ENCODE peak calls at places on chromosome 13, in nine cellular contexts. F is NCI-H774, T is cardiac muscle cell, A is kidney epithelial cell, V is H9, G is Kasumi-1, Z is endothelial cell, D is GM03348, P is cortex of kidney. O is an unnamed sample.

GRCh38 chr13:65595881-65596280 is 1634.3 kb downstream of the PCDH9 start:
- DNase-seq in F (no peak), T (no peak), A (no peak), V (no peak), G (no peak), Z (no peak), D (peak; percentile 4), P (no peak), O (no peak)

GRCh38 chr13:76982051-76982450 is 9.8 kb upstream of the CLN5 start:
- DNase-seq in F (no peak), T (no peak), A (no peak), V (no peak), G (no peak), Z (no peak), D (no peak), P (no peak), O (no peak)

GRCh38 chr13:113849981-113850721 is 13.7 kb downstream of the GAS6 start:
- DNase-seq in F (no peak), T (no peak), A (no peak), V (no peak), G (no peak), Z (no peak), D (no peak), P (no peak), O (no peak)

GRCh38 chr13:106963151-106963550 is 395.2 kb upstream of the ARGLU1 start:
- DNase-seq in F (no peak), T (no peak), A (no peak), V (no peak), G (no peak), Z (no peak), D (no peak), P (no peak), O (no peak)

GRCh38 chr13:22455036-22455435 is 725.7 kb upstream of the SGCG start:
- DNase-seq in F (peak; percentile 0), T (no peak), A (no peak), V (no peak), G (no peak), Z (no peak), D (no peak), P (no peak), O (no peak)

GRCh38 chr13:37701306-37701705 is 102.7 kb upstream of the POSTN start:
- DNase-seq in F (no peak), T (no peak), A (no peak), V (no peak), G (peak; percentile 19), Z (no peak), D (peak; percentile 36), P (no peak), O (no peak)

GRCh38 chr13:26743971-26744370 is 16.6 kb downstream of the GPR12 start:
- DNase-seq in F (no peak), T (no peak), A (no peak), V (no peak), G (no peak), Z (no peak), D (no peak), P (no peak), O (no peak)

GRCh38 chr13:114019367-114019766 is 45.5 kb upstream of the C13orf46 start:
- DNase-seq in F (no peak), T (no peak), A (no peak), V (peak; percentile 69), G (no peak), Z (peak; percentile 35), D (peak; percentile 51), P (no peak), O (no peak)

GRCh38 chr13:34155931-34156607 is 338.1 kb downstream of the RFC3 start:
- DNase-seq in F (no peak), T (no peak), A (peak; percentile 35), V (no peak), G (no peak), Z (no peak), D (peak; percentile 14), P (no peak), O (no peak)

GRCh38 chr13:111064661-111065060 is 50.4 kb upstream of the ARHGEF7 start:
- DNase-seq in F (no peak), T (no peak), A (no peak), V (no peak), G (no peak), Z (no peak), D (no peak), P (no peak), O (no peak)

GRCh38 chr13:49082653-49083536 is 107.2 kb downstream of the FNDC3A start:
- DNase-seq in F (no peak), T (no peak), A (no peak), V (no peak), G (no peak), Z (no peak), D (peak; percentile 54), P (no peak), O (no peak)

GRCh38 chr13:95160112-95160906 is 140.9 kb downstream of the ABCC4 start:
- DNase-seq in F (no peak), T (peak; percentile 5), A (no peak), V (no peak), G (no peak), Z (no peak), D (no peak), P (no peak), O (no peak)

GRCh38 chr13:72932250-72932649 is 126.6 kb upstream of the KLF5 start:
- DNase-seq in F (no peak), T (no peak), A (no peak), V (no peak), G (no peak), Z (no peak), D (no peak), P (no peak), O (no peak)

GRCh38 chr13:52161193-52161646 is 1.8 kb upstream of the NEK3 start:
- DNase-seq in F (no peak), T (no peak), A (no peak), V (no peak), G (no peak), Z (no peak), D (no peak), P (no peak), O (no peak)

GRCh38 chr13:48853381-48854102 is 122.2 kb upstream of the FNDC3A start:
- DNase-seq in F (no peak), T (no peak), A (peak; percentile 51), V (no peak), G (no peak), Z (no peak), D (no peak), P (no peak), O (no peak)

GRCh38 chr13:37652596-37652995 is 54.0 kb upstream of the POSTN start:
- DNase-seq in F (no peak), T (no peak), A (no peak), V (no peak), G (no peak), Z (no peak), D (no peak), P (no peak), O (no peak)

GRCh38 chr13:51502206-51502651 is 49.4 kb upstream of the INTS6 start:
- DNase-seq in F (no peak), T (no peak), A (no peak), V (no peak), G (no peak), Z (no peak), D (peak; percentile 7), P (no peak), O (no peak)

GRCh38 chr13:87954116-87954515 is 282.9 kb downstream of the SLITRK5 start:
- DNase-seq in F (no peak), T (no peak), A (no peak), V (no peak), G (no peak), Z (no peak), D (no peak), P (no peak), O (no peak)

GRCh38 chr13:62512194-62513141 is 1096.8 kb upstream of the PCDH20 start:
- DNase-seq in F (no peak), T (peak; percentile 61), A (no peak), V (peak; percentile 73), G (peak; percentile 54), Z (peak; percentile 46), D (peak; percentile 26), P (no peak), O (peak; percentile 62)

GRCh38 chr13:29577135-29578051 is 18.1 kb downstream of the SLC7A1 start:
- DNase-seq in F (no peak), T (no peak), A (no peak), V (no peak), G (no peak), Z (no peak), D (no peak), P (no peak), O (no peak)

GRCh38 chr13:105121221-105121620 is 1414.2 kb downstream of the EFNB2 start:
- DNase-seq in F (no peak), T (no peak), A (no peak), V (no peak), G (no peak), Z (no peak), D (no peak), P (no peak), O (no peak)

GRCh38 chr13:72652681-72653080 is 74.7 kb downstream of the MZT1 start:
- DNase-seq in F (no peak), T (no peak), A (no peak), V (no peak), G (no peak), Z (no peak), D (no peak), P (no peak), O (no peak)

GRCh38 chr13:98664924-98665637 is 87.4 kb downstream of the SLC15A1 start:
- DNase-seq in F (no peak), T (no peak), A (no peak), V (no peak), G (no peak), Z (no peak), D (no peak), P (no peak), O (no peak)

GRCh38 chr13:50494110-50494509 is 349.4 kb downstream of the DLEU7 start:
- DNase-seq in F (no peak), T (no peak), A (no peak), V (no peak), G (no peak), Z (no peak), D (no peak), P (no peak), O (no peak)

GRCh38 chr13:96091164-96091931 is 1.4 kb downstream of the HS6ST3 start:
- DNase-seq in F (no peak), T (peak; percentile 17), A (no peak), V (peak; percentile 64), G (no peak), Z (peak; percentile 26), D (peak; percentile 10), P (no peak), O (peak; percentile 45)

GRCh38 chr13:95536629-95537241 is 15.8 kb upstream of the CLDN10 start:
- DNase-seq in F (peak; percentile 9), T (peak; percentile 43), A (no peak), V (no peak), G (peak; percentile 73), Z (no peak), D (peak; percentile 35), P (no peak), O (no peak)

GRCh38 chr13:89401209-89401810 is 1730.1 kb downstream of the SLITRK5 start:
- DNase-seq in F (no peak), T (no peak), A (peak; percentile 42), V (no peak), G (peak; percentile 8), Z (no peak), D (peak; percentile 21), P (no peak), O (no peak)

GRCh38 chr13:78241278-78241919 is 322.8 kb upstream of the EDNRB start:
- DNase-seq in F (peak; percentile 4), T (peak; percentile 71), A (no peak), V (peak; percentile 60), G (peak; percentile 77), Z (peak; percentile 66), D (peak; percentile 62), P (no peak), O (peak; percentile 70)

GRCh38 chr13:99979453-99980200 is 2.0 kb upstream of the ZIC2 start:
- DNase-seq in F (no peak), T (peak; percentile 50), A (no peak), V (peak; percentile 70), G (no peak), Z (peak; percentile 52), D (no peak), P (no peak), O (peak; percentile 59)

GRCh38 chr13:49453465-49453864 is 9.4 kb downstream of the SETDB2 start:
- DNase-seq in F (no peak), T (no peak), A (no peak), V (no peak), G (no peak), Z (no peak), D (no peak), P (no peak), O (no peak)

GRCh38 chr13:71626396-71626795 is 240.6 kb downstream of the DACH1 start:
- DNase-seq in F (no peak), T (no peak), A (no peak), V (no peak), G (no peak), Z (no peak), D (no peak), P (no peak), O (no peak)

O was measured in glutamatergic neuron.